ENCODE peak calls at places on chromosomes 5 and 9, in five cellular contexts. V is esophagus muscularis mucosa, R is body of pancreas, I is ovary, P is neural progenitor cell. X is an unnamed sample.

GRCh38 chr9:70324963-70325362 is 66.2 kb downstream of the SMC5 start:
- DNase-seq in I (no peak), P (no peak), R (no peak), V (no peak), X (no peak)

GRCh38 chr5:73312146-73312871 is 136.3 kb downstream of the FOXD1 start:
- DNase-seq in P (peak), R (no peak), V (no peak), I (no peak), X (no peak)

GRCh38 chr5:59615272-59615671 is 278.3 kb downstream of the PDE4D start:
- DNase-seq in V (no peak), R (no peak), P (no peak), I (no peak), X (no peak)

GRCh38 chr5:168151041-168151440 is 140.4 kb upstream of the WWC1 start:
- DNase-seq in I (no peak), P (no peak), R (no peak), V (no peak), X (no peak)

GRCh38 chr9:14271078-14271673 is 42.8 kb downstream of the NFIB start:
- DNase-seq in I (peak), V (no peak), R (peak), P (peak), X (peak)

GRCh38 chr5:179413711-179414458 is 68.6 kb upstream of the ADAMTS2 start:
- DNase-seq in P (no peak), I (no peak), R (no peak), V (peak), X (no peak)

GRCh38 chr9:109440117-109440515 is 58.0 kb downstream of the PTPN3 start:
- DNase-seq in I (no peak), P (no peak), V (no peak), R (peak), X (no peak)

GRCh38 chr5:158658439-158659230 is 441.1 kb downstream of the EBF1 start:
- DNase-seq in P (peak), I (no peak), R (no peak), V (no peak), X (no peak)

GRCh38 chr5:143014017-143014651 is 244.0 kb downstream of the ARHGAP26 start:
- DNase-seq in V (no peak), R (no peak), P (peak), I (no peak), X (no peak)

GRCh38 chr5:43066231-43066798 is 26.2 kb upstream of the ANXA2R start:
- DNase-seq in P (peak), I (peak), R (peak), V (peak), X (peak)

GRCh38 chr5:56640763-56641406 is 174.5 kb upstream of the MAP3K1 start:
- DNase-seq in I (no peak), V (no peak), P (no peak), R (peak), X (no peak)

GRCh38 chr5:56852228-56853000 is 37.1 kb downstream of the MAP3K1 start:
- DNase-seq in I (no peak), P (no peak), R (no peak), V (no peak), X (no peak)

GRCh38 chr9:76932778-76933177 is 26.9 kb upstream of the PRUNE2 start:
- DNase-seq in R (no peak), I (no peak), P (no peak), V (no peak), X (no peak)

GRCh38 chr5:1763548-1763911 is 36.1 kb downstream of the MRPL36 start:
- DNase-seq in P (peak), I (peak), R (peak), V (no peak), X (no peak)

GRCh38 chr9:35333551-35333950 is 156.4 kb upstream of the RUSC2 start:
- DNase-seq in I (no peak), R (no peak), V (no peak), P (no peak), X (no peak)

GRCh38 chr5:143065996-143066522 is 295.9 kb downstream of the ARHGAP26 start:
- DNase-seq in R (no peak), P (no peak), I (no peak), V (no peak), X (no peak)

GRCh38 chr5:142034994-142035393 is 22.2 kb upstream of the GNPDA1 start:
- DNase-seq in I (no peak), V (no peak), P (no peak), R (no peak), X (no peak)

GRCh38 chr5:68287976-68288755 is 72.6 kb downstream of the PIK3R1 start:
- DNase-seq in I (peak), V (no peak), R (peak), P (peak), X (peak)

GRCh38 chr9:92294297-92294676 is 790 bp upstream of the IARS1 start:
- DNase-seq in I (peak), V (no peak), R (no peak), P (peak), X (no peak)

GRCh38 chr5:10689391-10690081 is 71.5 kb downstream of the DAP start:
- DNase-seq in R (no peak), P (peak), I (no peak), V (no peak), X (no peak)

GRCh38 chr5:136133416-136134383 is 1.1 kb downstream of the SMAD5 start:
- DNase-seq in V (no peak), P (peak), R (peak), I (peak), X (peak)

GRCh38 chr5:132378580-132378979 is 9.1 kb downstream of the SLC22A5 start:
- DNase-seq in V (no peak), I (no peak), P (no peak), R (no peak), X (no peak)

GRCh38 chr5:61332369-61332745 is 299 bp downstream of the ZSWIM6 start:
- DNase-seq in P (peak), R (peak), I (no peak), V (no peak), X (peak)

GRCh38 chr9:27784999-27785713 is 211.9 kb upstream of the C9orf72 start:
- DNase-seq in R (no peak), P (no peak), V (no peak), I (no peak), X (no peak)

GRCh38 chr9:13491493-13492424 is 212.3 kb upstream of the MPDZ start:
- DNase-seq in P (peak), I (no peak), V (no peak), R (peak), X (no peak)

GRCh38 chr9:126459126-126459525 is 132.5 kb downstream of the MVB12B start:
- DNase-seq in V (no peak), P (no peak), R (no peak), I (no peak), X (peak)

GRCh38 chr5:64161420-64161819 is 4.2 kb upstream of the RNF180 start:
- DNase-seq in V (peak), P (peak), I (no peak), R (no peak), X (no peak)

GRCh38 chr5:61139094-61139873 is 23.0 kb downstream of the SMIM15 start:
- DNase-seq in P (no peak), I (no peak), V (no peak), R (no peak), X (no peak)

GRCh38 chr5:94057655-94058054 is 316.3 kb upstream of the POU5F2 start:
- DNase-seq in R (no peak), V (no peak), I (no peak), P (peak), X (no peak)

GRCh38 chr5:69042915-69043795 is 50.7 kb upstream of the SLC30A5 start:
- DNase-seq in V (peak), R (peak), P (peak), I (peak), X (peak)

GRCh38 chr9:85009251-85009650 is 339.7 kb downstream of the NTRK2 start:
- DNase-seq in V (peak), I (no peak), R (no peak), P (no peak), X (no peak)

GRCh38 chr5:101271416-101271815 is 368.3 kb upstream of the ST8SIA4 start:
- DNase-seq in R (no peak), V (no peak), I (no peak), P (no peak), X (no peak)
- TF ChIP-seq CTCF in R (no peak), V (no peak), I (no peak), P (no peak), X (no peak)

DNA sequence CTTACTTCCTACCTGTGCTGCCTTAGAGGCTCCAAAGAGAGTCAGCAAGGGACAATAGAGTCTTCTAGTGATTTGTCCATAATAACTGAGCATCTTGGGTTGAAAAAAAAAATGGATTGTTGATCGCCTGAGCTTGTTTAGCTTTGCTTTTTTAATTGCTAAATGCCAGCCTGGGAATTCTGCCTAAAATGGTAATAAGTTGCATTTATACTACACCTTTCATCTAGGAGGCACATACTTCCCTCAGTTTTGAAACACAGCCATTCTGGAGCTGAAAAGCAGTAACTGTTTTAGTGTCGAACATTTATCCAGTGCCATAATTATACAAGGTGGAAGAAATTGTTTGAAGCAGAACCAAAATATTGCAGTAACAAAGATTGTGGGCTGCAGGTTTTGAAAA is 421.3 kb downstream of the CAAP1 start:
- DNase-seq in P (no peak), I (no peak), R (no peak), V (no peak), X (no peak)
- H3K4me3 ChIP-seq in P (no peak), I (no peak), R (no peak), V (no peak), X (no peak)

GRCh38 chr5:139695183-139695573 is 47.0 kb downstream of the CXXC5 start:
- DNase-seq in I (no peak), R (no peak), V (no peak), P (no peak), X (no peak)
- TF ChIP-seq CTCF in I (no peak), R (no peak), V (no peak), P (no peak), X (no peak)

GRCh38 chr9:124392855-124393460 is 22.3 kb downstream of the PSMB7 start:
- DNase-seq in P (peak), R (no peak), V (no peak), I (no peak), X (peak)
- H3K4me3 ChIP-seq in P (no peak), R (no peak), V (no peak), I (no peak), X (no peak)

GRCh38 chr5:126681970-126682369 is 81.2 kb downstream of the PHAX start:
- DNase-seq in I (no peak), V (no peak), P (no peak), R (peak), X (no peak)
- TF ChIP-seq CTCF in I (no peak), V (no peak), P (no peak), R (no peak), X (no peak)

GRCh38 chr9:135074354-135075233 is 12.9 kb upstream of the OLFM1 start:
- DNase-seq in P (no peak), I (no peak), R (no peak), V (no peak), X (peak)
- H3K4me3 ChIP-seq in P (peak), I (peak), R (peak), V (peak), X (peak)

DNA sequence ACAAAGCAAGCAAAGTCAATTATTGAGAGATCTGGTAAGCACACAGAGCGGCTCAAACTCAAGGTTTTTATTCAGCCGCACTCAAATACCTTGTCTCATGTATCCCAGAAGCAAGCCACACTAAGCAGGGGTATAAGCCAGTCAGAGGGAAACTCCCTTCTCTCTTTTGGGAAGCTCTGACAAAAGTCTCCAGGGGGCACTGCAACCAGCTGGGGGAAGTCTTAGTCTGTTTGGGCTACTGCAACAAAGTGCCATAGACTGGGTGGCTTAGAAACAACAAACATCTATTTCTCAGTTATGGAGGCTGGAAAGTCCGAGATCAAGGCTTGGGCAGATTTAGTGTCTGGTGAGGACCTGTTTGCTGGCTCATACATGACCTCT is 246.0 kb downstream of the ENC1 start:
- DNase-seq in V (no peak), R (no peak), I (no peak), P (no peak), X (no peak)
- TF ChIP-seq CTCF in V (no peak), R (no peak), I (no peak), P (no peak), X (no peak)

DNA sequence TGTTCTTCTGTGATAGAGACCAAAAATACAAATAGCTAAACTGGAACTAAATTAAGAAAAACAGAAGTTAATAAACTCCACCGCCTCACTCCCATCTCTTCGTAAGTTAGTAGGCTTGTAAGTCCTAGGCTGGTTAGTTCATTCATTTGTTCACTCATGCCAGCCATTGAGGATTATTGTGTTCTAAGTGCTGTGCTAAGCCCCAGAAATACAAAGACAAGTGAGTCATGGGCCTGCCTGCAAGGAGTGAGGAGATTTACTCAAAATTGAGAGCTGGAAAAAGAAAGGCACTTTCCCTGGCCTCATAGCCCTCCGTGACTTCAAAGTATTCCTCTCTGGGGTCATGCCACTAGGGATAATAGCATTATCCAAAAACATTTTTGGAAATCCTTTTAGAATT is 8.5 kb downstream of the DOCK8 start:
- DNase-seq in V (no peak), R (no peak), I (no peak), P (peak), X (no peak)
- H3K4me3 ChIP-seq in V (no peak), R (no peak), I (no peak), P (no peak), X (no peak)